ENCODE peak calls at places on chromosomes 2 and 18, in eight cellular contexts. C, E, S, U, F, I, M and O are unnamed samples. For H3K27me3, the result is how much of the 10 kb centered on the place peaks cover.

GRCh38 chr2:203873921-203874631 is 6.5 kb downstream of the CTLA4 start:
- DNase-seq in E (no peak), U (no peak), S (no peak), C (no peak), M (peak), I (no peak), F (no peak), O (no peak)

GRCh38 chr2:150060341-150060740 is 427.1 kb downstream of the RND3 start:
- DNase-seq in I (no peak), U (no peak), C (no peak), M (no peak), F (no peak), E (no peak), S (no peak), O (no peak)

GRCh38 chr2:29576231-29576630 is 345.2 kb downstream of the ALK start:
- DNase-seq in F (no peak), S (no peak), E (no peak), M (no peak), C (no peak), U (no peak), I (no peak), O (no peak)

GRCh38 chr2:63680455-63680854 is 91.7 kb downstream of the MDH1 start:
- DNase-seq in E (no peak), S (no peak), I (no peak), U (no peak), F (peak), C (no peak), M (no peak), O (no peak)

GRCh38 chr2:66334237-66335054 is 100.5 kb upstream of the MEIS1 start:
- DNase-seq in F (no peak), I (no peak), C (no peak), S (no peak), M (no peak), E (no peak), U (no peak), O (peak)

GRCh38 chr2:232477751-232478510 is 9.7 kb downstream of the ECEL1 start:
- DNase-seq in M (no peak), U (peak), C (peak), S (peak), E (peak), F (no peak), I (peak), O (no peak)

GRCh38 chr2:129101186-129101585 is 782.5 kb upstream of the HS6ST1 start:
- DNase-seq in F (no peak), S (no peak), I (no peak), E (no peak), C (no peak), U (no peak), M (no peak), O (no peak)

GRCh38 chr18:78587096-78587495 is 392.5 kb upstream of the SALL3 start:
- DNase-seq in F (no peak), C (no peak), U (no peak), M (no peak), E (no peak), S (no peak), I (no peak), O (no peak)

GRCh38 chr2:26849056-26850001 is 1.4 kb downstream of the DPYSL5 start:
- DNase-seq in U (no peak), S (no peak), I (no peak), E (no peak), M (no peak), F (no peak), C (peak), O (no peak)

GRCh38 chr2:6866982-6867381 is 1.3 kb upstream of the CMPK2 start:
- DNase-seq in I (no peak), F (no peak), E (no peak), M (no peak), C (no peak), U (no peak), S (no peak), O (no peak)

GRCh38 chr18:68152770-68153169 is 562.1 kb downstream of the TMX3 start:
- DNase-seq in S (no peak), I (no peak), U (no peak), E (no peak), C (no peak), M (no peak), F (no peak), O (no peak)

GRCh38 chr2:64204006-64204632 is 59.9 kb upstream of the PELI1 start:
- DNase-seq in F (peak), M (no peak), I (no peak), U (peak), C (no peak), S (peak), E (peak), O (no peak)

GRCh38 chr2:29485117-29485516 is 369.9 kb downstream of the CLIP4 start:
- DNase-seq in E (no peak), U (no peak), S (no peak), I (no peak), F (no peak), M (no peak), C (no peak), O (no peak)

GRCh38 chr2:237060518-237061312 is 25.0 kb upstream of the COPS8 start:
- DNase-seq in S (no peak), C (no peak), F (no peak), I (no peak), U (no peak), E (no peak), M (peak), O (peak)

GRCh38 chr2:207481924-207482323 is 47.8 kb upstream of the CREB1 start:
- DNase-seq in E (no peak), I (no peak), S (no peak), C (no peak), M (no peak), U (no peak), F (no peak), O (no peak)

GRCh38 chr2:8003462-8004075 is 678.3 kb upstream of the ID2 start:
- DNase-seq in I (peak), S (no peak), F (peak), E (no peak), C (no peak), U (no peak), M (no peak), O (peak)

GRCh38 chr2:166900700-166901099 is 12.4 kb downstream of the XIRP2 start:
- DNase-seq in M (no peak), S (no peak), C (no peak), F (no peak), U (no peak), E (no peak), I (no peak), O (no peak)

GRCh38 chr2:60028819-60029218 is 524.6 kb downstream of the BCL11A start:
- DNase-seq in I (no peak), U (no peak), C (no peak), F (no peak), M (no peak), S (no peak), E (no peak), O (no peak)

GRCh38 chr18:21293479-21293878 is 51.4 kb downstream of the GREB1L start:
- DNase-seq in I (no peak), U (no peak), C (no peak), F (no peak), S (no peak), E (no peak), M (no peak), O (no peak)

GRCh38 chr2:3160751-3161330 is 216.8 kb downstream of the EIPR1 start:
- DNase-seq in C (no peak), S (no peak), F (no peak), M (no peak), I (no peak), U (peak), E (no peak), O (no peak)

GRCh38 chr2:179532890-179533289 is 268.3 kb upstream of the SESTD1 start:
- DNase-seq in C (no peak), E (no peak), M (no peak), U (no peak), S (no peak), F (no peak), I (no peak), O (no peak)

GRCh38 chr2:105864262-105864661 is 119.5 kb downstream of the NCK2 start:
- DNase-seq in S (no peak), E (no peak), U (no peak), F (no peak), M (no peak), C (no peak), I (no peak), O (no peak)

GRCh38 chr18:47632970-47633635 is 297.4 kb downstream of the SMAD2 start:
- DNase-seq in E (no peak), U (no peak), C (no peak), M (no peak), I (no peak), S (no peak), F (no peak), O (no peak)

DNA sequence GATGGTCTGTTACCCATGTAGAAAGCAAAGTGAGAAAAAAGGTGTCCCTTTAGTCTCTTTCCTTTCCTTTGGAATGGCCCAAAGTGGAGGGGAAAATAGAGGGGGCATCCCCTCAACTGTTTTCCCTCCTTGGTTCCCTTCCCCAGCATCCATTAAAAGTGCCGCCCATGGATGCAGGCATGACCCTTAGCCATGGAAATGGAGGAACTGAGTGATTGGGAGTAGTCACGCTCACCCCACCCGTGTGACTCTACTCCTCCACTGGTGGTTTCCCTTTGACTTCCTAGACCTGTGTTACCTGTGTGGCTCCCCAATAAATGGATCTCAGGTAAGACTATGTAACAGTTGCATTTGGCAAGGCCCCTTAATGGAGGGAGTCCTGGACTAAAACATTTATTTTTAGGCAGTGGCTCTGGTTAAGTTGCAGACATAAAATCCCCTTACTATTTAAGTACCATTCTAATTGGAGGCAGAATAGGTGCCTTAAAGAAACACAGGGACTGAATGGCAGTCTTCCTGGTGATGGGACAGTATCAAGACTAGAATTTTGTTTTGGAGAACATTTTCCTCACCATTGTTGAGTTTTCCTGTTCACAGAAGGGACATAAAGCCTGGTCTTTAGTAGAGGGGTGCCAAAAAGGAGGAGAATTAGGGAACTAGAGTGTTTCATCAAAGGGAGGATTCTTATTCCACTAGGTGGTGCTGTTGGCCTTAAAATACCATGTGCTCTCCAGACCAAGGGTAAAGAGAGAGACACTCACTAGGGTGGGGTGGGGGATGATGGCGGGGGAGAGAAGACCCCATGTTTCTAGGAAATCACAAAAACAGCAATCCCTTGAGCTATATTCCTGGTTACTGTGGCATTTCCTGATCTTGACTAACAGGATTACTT is 25.7 kb upstream of the PLA2R1 start:
- DNase-seq in M (no peak), F (no peak), C (no peak), E (no peak), I (no peak), U (no peak), S (no peak), O (no peak)
- TF ChIP-seq CTCF in M (no peak), F (no peak), C (no peak), E (peak), I (no peak), U (peak), S (no peak), O (no peak)

GRCh38 chr2:175037941-175038340 is 32.8 kb upstream of the CHN1 start:
- DNase-seq in F (no peak), U (no peak), M (no peak), E (no peak), I (no peak), C (no peak), S (no peak), O (no peak)

GRCh38 chr2:175035806-175036205 is 30.6 kb upstream of the CHN1 start:
- DNase-seq in S (no peak), C (no peak), M (no peak), F (no peak), E (no peak), U (no peak), I (no peak), O (no peak)

GRCh38 chr2:175039031-175039430 is 33.9 kb upstream of the CHN1 start:
- DNase-seq in U (no peak), M (no peak), I (no peak), F (no peak), E (no peak), S (no peak), C (no peak), O (no peak)

GRCh38 chr2:175036582-175037018 is 31.4 kb upstream of the CHN1 start:
- DNase-seq in E (no peak), M (no peak), I (no peak), S (no peak), C (no peak), U (no peak), F (no peak), O (no peak)

DNA sequence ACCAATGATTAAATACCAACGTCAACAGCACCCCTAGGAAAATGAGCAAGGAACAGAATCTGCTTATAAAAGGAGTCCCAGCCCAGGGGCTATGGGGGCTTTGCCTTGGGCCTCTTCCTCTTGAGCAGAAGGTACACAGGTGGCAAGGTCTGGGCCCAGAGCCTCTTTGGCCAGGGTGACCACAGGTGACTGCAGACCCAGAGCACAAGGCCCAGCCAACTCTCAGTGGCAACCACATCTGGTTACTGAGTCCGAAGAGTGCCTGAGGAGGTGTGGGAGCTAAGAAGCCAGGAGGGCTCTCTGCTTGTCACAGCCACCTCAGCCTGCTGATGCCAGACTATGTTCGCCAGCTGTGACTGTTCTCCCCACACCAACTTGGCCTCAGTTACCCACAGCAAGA is 34.3 kb upstream of the CHN1 start:
- DNase-seq in U (no peak), F (no peak), M (no peak), E (no peak), S (no peak), C (no peak), I (no peak), O (no peak)
- H3K27me3 ChIP-seq in U (under half), F (under half), M (under half), E (under half), S (under half), C (under half), I (under half), O (under half)

DNA sequence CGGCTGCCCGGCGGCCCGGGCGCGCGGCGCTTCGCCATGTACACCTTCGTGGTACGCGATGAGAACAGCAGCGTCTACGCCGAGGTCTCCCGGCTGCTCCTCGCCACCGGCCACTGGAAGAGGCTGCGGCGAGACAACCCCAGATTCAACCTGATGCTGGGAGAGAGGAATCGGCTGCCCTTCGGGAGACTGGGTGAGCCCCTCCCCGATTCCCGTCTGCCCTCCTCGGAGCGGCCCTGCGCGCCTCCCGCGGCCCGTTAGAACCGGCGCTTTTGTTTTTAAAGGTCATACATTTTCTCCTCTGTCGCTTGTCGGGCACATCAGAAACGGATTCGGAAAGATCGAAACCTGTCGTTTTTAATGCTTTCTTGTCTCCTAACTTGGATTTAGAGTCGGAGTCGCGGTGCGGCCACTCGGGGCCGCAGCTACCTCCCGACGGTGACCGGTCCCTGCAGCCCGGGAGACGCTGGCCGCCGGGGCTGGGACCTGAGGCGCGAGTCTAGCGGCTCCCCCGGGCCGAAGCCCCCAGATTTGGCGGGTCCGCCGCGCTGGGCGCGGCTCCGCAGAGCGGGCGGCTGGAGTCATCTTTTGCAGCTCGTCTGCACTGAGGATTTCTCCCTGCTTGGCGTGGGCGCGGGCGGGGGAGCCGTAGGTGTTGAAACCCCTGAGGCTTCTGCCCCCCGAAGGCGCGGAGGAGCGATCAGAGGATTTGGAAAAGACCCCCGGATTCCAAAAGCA is 522 bp downstream of the TTL start:
- DNase-seq in C (peak), M (peak), I (no peak), E (peak), U (peak), S (peak), F (peak), O (peak)
- TF ChIP-seq CTCF in C (no peak), M (no peak), I (no peak), E (no peak), U (no peak), S (no peak), F (peak), O (no peak)

GRCh38 chr2:181656450-181657261 is at the start of gene CERKL:
- DNase-seq in E (peak), F (peak), U (peak), C (peak), S (peak), M (peak), I (no peak), O (peak)

GRCh38 chr2:181655519-181655918 is 1.4 kb downstream of the CERKL start:
- DNase-seq in S (no peak), E (no peak), I (no peak), F (no peak), C (no peak), M (no peak), U (no peak), O (no peak)

GRCh38 chr2:181660181-181660580 is 3.3 kb upstream of the CERKL start:
- DNase-seq in E (no peak), F (no peak), C (no peak), U (no peak), I (no peak), M (no peak), S (no peak), O (no peak)

GRCh38 chr2:181658444-181658843 is 1.5 kb upstream of the CERKL start:
- DNase-seq in S (no peak), F (no peak), I (no peak), C (no peak), M (no peak), E (no peak), U (no peak), O (no peak)

GRCh38 chr2:181657379-181657778 is 474 bp upstream of the CERKL start:
- DNase-seq in C (no peak), I (no peak), S (no peak), U (no peak), M (no peak), E (no peak), F (no peak), O (no peak)
- H3K27me3 ChIP-seq in C (under half), I (under half), S (under half), U (under half), M (under half), E (under half), F (half or more), O (under half)

GRCh38 chr2:176321916-176322315 is 52.7 kb downstream of the MTX2 start:
- DNase-seq in I (no peak), U (no peak), F (no peak), M (no peak), E (no peak), S (no peak), C (no peak), O (no peak)

GRCh38 chr2:176317246-176318065 is 48.2 kb downstream of the MTX2 start:
- DNase-seq in S (no peak), U (no peak), E (no peak), C (no peak), M (no peak), I (no peak), F (no peak), O (no peak)
- TF ChIP-seq CTCF in S (no peak), U (no peak), E (no peak), C (no peak), M (no peak), I (no peak), F (no peak), O (no peak)

DNA sequence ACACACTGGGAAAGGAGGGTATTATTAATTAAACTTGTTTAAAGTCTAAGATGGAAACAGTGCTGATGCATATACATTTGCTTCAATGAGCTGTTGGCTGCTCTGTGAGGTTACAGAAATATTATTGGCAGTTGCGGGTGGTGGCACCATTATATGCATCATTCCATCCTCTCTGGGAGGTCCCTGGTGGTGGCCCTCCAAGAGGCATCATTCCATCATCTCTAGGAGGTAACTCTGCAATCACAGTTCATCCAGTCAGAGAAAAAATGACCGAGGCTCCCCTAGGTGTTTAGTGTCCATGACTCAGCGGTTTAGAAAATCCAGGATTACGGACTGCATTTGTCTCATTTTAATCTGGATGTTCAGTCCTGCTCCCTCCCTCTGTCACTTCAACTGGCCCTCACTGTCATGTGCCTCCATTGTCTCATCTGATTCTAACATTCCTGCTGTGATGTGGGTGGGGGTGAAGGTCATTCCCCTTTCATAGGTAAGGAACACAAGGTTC is 15.4 kb downstream of the AFF3 start:
- DNase-seq in E (no peak), F (no peak), M (no peak), S (no peak), I (no peak), U (no peak), C (no peak), O (no peak)
- H3K27me3 ChIP-seq in E (under half), F (under half), M (under half), S (under half), I (under half), U (under half), C (under half), O (under half)

DNA sequence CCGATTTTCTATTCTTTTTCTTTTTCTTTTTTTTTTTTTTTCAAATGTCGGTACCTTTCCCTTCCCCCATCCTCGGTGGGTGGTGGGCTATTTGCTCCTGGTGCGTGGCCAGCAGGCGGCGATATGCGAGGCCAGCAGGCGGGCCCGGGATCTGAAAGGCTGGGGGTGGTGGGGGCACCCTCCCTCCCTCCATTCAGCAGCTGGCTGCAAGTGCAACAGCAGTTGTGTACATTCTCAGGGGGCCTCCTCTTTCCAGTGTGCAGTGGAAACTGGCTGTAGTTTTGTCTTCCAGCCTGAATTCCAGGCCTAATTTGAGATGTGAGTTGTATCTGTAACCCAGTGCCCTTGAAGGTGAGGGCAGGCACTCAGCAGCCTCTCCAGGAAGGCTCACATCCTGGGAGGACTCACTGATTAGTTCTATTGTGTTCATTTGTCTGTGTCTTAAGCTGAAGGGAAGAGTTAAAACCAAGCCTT is 3.1 kb downstream of the MYCN start:
- DNase-seq in F (peak), U (no peak), C (no peak), I (no peak), S (peak), E (no peak), M (no peak), O (peak)
- TF ChIP-seq CTCF in F (peak), U (peak), C (no peak), I (no peak), S (no peak), E (peak), M (no peak), O (peak)

GRCh38 chr18:76498064-76498463 is 3.0 kb upstream of the ZNF516 start:
- DNase-seq in F (no peak), S (no peak), E (no peak), C (no peak), I (no peak), M (no peak), U (no peak), O (no peak)
- H3K27me3 ChIP-seq in F (under half), S (under half), E (under half), C (under half), I (under half), M (under half), U (under half), O (under half)